ENCODE peak calls at places on chromosome 15, in four cellular contexts. E, W, S and B are unnamed samples.

GRCh38 chr15:29857196-29857595 is 34.9 kb upstream of the TJP1 start:
- DNase-seq in E (no peak), W (no peak), S (no peak), B (no peak)

GRCh38 chr15:48555244-48555804 is 90.2 kb downstream of the FBN1 start:
- DNase-seq in E (no peak), W (no peak), S (no peak), B (no peak)

GRCh38 chr15:101528108-101528916 is 38.8 kb upstream of the PCSK6 start:
- DNase-seq in E (peak), W (no peak), S (no peak), B (no peak)

GRCh38 chr15:88476635-88477038 is 9.1 kb downstream of the MRPS11 start:
- DNase-seq in E (peak), W (no peak), S (peak), B (no peak)

GRCh38 chr15:75720787-75721461 is 8.3 kb upstream of the CSPG4 start:
- DNase-seq in E (peak), W (no peak), S (peak), B (no peak)

GRCh38 chr15:70376929-70377691 is 279.4 kb upstream of the TLE3 start:
- DNase-seq in E (no peak), W (no peak), S (no peak), B (no peak)

GRCh38 chr15:58357529-58358476 is 74.0 kb upstream of the LIPC start:
- DNase-seq in E (no peak), W (no peak), S (no peak), B (no peak)

GRCh38 chr15:52976050-52976449 is 185.9 kb upstream of the ONECUT1 start:
- DNase-seq in E (no peak), W (no peak), S (no peak), B (no peak)

GRCh38 chr15:65044724-65045481 is at the start of gene SLC51B:
- DNase-seq in E (no peak), W (no peak), S (no peak), B (no peak)

GRCh38 chr15:70703483-70703882 is 59.9 kb downstream of the UACA start:
- DNase-seq in E (no peak), W (no peak), S (no peak), B (no peak)

GRCh38 chr15:54776410-54776809 is 420.3 kb downstream of the RSL24D1 start:
- DNase-seq in E (no peak), W (no peak), S (no peak), B (no peak)

GRCh38 chr15:87293016-87293415 is 963.5 kb downstream of the NTRK3 start:
- DNase-seq in E (no peak), W (no peak), S (no peak), B (no peak)

GRCh38 chr15:77727635-77728311 is 95.1 kb upstream of the LINGO1 start:
- DNase-seq in E (no peak), W (no peak), S (no peak), B (no peak)

GRCh38 chr15:40747685-40748631 is 7.1 kb downstream of the RMDN3 start:
- DNase-seq in E (no peak), W (no peak), S (no peak), B (no peak)

GRCh38 chr15:90184119-90184785 is 16.9 kb upstream of the SEMA4B start:
- DNase-seq in E (peak), W (peak), S (peak), B (no peak)

GRCh38 chr15:88830016-88830415 is 26.8 kb downstream of the ACAN start:
- DNase-seq in E (no peak), W (no peak), S (no peak), B (no peak)

GRCh38 chr15:57376695-57377477 is 581 bp downstream of the CGNL1 start:
- DNase-seq in E (peak), W (no peak), S (peak), B (no peak)

GRCh38 chr15:78396976-78397375 is 41.0 kb upstream of the IREB2 start:
- DNase-seq in E (no peak), W (no peak), S (no peak), B (no peak)

GRCh38 chr15:82306791-82307713 is 42.2 kb downstream of the GOLGA6L10 start:
- DNase-seq in E (peak), W (no peak), S (no peak), B (no peak)

GRCh38 chr15:96323250-96324162 is 7.0 kb upstream of the NR2F2 start:
- DNase-seq in E (no peak), W (no peak), S (peak), B (no peak)

GRCh38 chr15:36024066-36024465 is 478.1 kb upstream of the DPH6 start:
- DNase-seq in E (no peak), W (no peak), S (no peak), B (no peak)

GRCh38 chr15:36026627-36027026 is 480.7 kb upstream of the DPH6 start:
- DNase-seq in E (no peak), W (no peak), S (no peak), B (no peak)

DNA sequence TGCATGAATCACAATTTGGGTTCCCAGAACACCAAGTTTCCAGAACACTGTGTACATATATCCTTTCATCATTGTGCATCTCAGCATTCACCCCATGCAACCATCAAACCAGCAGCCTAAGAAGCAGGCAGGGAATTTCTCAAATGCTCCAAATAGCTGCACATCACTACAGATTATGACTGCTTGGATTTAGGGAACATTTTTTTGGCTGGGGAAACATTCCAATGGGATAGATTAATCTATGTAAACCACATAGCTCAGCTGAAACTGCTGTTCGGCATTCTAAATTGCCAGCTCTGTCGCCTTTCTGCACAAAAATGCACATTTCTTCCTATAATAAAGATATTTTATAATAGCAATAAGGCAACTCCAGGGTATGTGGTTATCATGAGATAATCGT is 483.6 kb upstream of the DPH6 start:
- DNase-seq in E (no peak), W (no peak), S (no peak), B (no peak)
- TF ChIP-seq CTCF in E (no peak), W (no peak), S (no peak), B (no peak)

GRCh38 chr15:60478633-60479360 is at the start of gene ICE2:
- DNase-seq in E (peak), W (peak), S (peak), B (peak)
- TF ChIP-seq CTCF in E (peak), W (no peak), S (no peak), B (no peak)

GRCh38 chr15:80660114-80660513 is 35.0 kb upstream of the ABHD17C start:
- DNase-seq in E (no peak), W (no peak), S (no peak), B (no peak)
- TF ChIP-seq CTCF in E (no peak), W (peak), S (no peak), B (peak)

DNA sequence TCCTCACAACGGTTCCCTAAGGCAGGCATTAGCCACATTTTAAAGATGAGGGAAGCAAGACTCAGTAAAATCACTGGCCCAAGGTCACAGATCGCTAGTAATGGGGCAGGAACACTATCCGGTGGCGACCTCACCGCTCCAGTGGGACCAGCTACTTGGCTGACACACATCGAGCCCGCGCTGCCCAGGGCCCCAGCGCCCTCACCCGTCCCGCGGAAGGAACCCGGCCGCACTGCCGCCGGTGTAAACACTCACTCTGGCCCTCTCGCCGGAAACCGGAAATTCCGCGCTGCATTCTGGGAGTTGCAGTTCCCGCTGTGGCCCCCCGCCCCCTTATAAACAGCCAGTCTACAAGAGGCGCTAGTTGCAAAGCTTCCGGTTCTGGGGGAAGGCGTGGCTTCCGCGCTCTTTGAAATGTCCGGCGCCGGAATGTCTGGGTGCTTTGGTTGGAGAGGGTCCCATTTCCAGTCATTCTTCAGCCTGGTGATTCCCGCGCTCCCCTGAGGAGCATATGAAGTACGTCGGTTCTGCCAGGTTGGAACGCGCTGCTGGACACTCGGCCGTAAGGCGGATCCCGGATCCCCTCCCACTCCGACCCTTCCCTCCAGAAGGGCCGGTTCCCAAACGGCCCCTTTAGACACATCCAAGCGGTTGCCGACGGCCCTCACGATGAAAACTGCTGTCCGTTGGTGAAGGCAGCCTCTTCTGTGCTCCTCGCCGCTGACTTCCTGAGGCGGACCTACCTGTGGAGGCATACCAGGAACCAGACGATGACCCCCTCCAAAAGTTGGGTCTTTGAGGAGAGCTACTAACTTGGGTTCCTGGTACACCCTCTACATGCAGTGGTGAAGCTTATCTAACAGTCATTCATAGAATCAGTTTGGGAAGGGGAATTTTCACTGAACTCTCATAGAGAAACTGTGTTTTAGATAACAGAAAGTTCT is at the start of gene UBL7:
- DNase-seq in E (peak), W (peak), S (peak), B (peak)
- TF ChIP-seq CTCF in E (no peak), W (peak), S (no peak), B (no peak)

DNA sequence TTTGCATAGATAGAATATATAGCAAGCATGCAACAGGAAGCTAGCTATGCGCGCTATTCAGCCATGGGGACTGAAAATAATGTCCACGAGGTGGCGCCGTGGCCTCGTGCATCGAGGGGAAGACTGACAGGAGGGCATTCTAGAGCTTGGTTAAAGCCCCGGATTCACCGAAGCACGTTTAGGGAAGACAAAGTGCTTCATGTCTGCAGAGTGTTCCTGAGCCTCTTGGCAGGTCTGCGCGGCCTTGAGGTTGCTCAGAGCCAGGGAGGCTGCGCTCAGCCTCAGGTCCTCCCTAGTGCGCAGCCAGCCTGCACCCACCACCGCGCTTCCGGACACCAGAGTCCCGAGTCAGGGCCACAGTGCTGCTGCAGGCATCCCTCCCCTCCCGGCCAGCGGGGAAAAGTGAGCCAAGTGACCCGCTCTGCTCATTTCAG is 24.6 kb downstream of the GABRA5 start:
- DNase-seq in E (peak), W (no peak), S (peak), B (peak)
- TF ChIP-seq CTCF in E (peak), W (peak), S (peak), B (peak)

GRCh38 chr15:45212493-45212892 is 24.7 kb upstream of the SHF start:
- DNase-seq in E (no peak), W (no peak), S (no peak), B (no peak)
- TF ChIP-seq CTCF in E (no peak), W (no peak), S (no peak), B (no peak)

GRCh38 chr15:51856714-51857380 is 27.4 kb downstream of the TMOD3 start:
- DNase-seq in E (no peak), W (no peak), S (no peak), B (no peak)

GRCh38 chr15:51848811-51849210 is 19.4 kb downstream of the TMOD3 start:
- DNase-seq in E (no peak), W (no peak), S (no peak), B (no peak)

GRCh38 chr15:51849866-51850265 is 20.4 kb downstream of the TMOD3 start:
- DNase-seq in E (no peak), W (no peak), S (no peak), B (no peak)

GRCh38 chr15:51853987-51854386 is 24.5 kb downstream of the TMOD3 start:
- DNase-seq in E (no peak), W (no peak), S (no peak), B (no peak)
- TF ChIP-seq CTCF in E (no peak), W (no peak), S (no peak), B (no peak)

DNA sequence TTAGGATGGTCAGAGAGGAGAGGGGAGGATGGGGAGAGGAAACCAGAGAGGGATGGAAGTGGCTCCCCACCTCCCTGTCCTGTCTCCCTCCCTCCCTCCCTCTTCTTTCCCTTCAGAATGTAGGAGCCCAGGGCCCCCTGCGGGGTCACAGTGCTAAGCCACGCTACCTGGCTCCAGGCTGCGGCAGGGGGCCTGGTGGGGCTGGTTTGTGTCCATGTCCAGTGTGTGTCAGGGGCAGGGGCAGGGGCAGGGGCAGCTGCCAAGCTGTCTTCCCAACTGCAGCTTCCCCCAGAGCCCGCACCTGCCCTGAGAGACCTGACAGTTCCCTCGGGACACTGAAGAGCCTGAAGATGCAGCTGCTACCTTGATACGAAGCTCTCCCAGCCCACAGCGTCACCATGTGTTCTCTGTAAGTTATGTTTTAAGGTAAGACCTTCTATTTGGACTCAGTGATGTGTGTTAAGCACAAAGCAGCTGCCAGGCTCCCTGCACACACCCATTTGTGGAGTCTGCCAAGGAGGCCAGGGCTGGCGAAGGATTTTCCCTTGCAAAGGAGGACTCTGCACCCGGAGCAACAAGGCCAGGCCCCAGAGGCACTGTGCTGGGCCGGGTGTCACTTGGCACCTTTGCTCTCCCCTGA is 121.8 kb upstream of the SMAD3 start:
- DNase-seq in E (no peak), W (no peak), S (no peak), B (no peak)
- TF ChIP-seq CTCF in E (no peak), W (peak), S (no peak), B (peak)